ENCODE peak calls at places on chromosomes 1 and 21, in six cellular contexts. One of them, this sample, is unnamed.

GRCh38 chr1:3429320-3429719 is 25.1 kb upstream of the ARHGEF16 start:
- DNase-seq in fibroblast of pulmonary artery: no peak
- DNase-seq in WTC11: no peak
- DNase-seq in GM13976: no peak
- DNase-seq in H9: no peak
- DNase-seq in progenitor cell of endocrine pancreas: no peak
- DNase-seq in this sample: no peak

GRCh38 chr1:116115476-116115875 is 4.3 kb downstream of the MAB21L3 start:
- DNase-seq in fibroblast of pulmonary artery: peak
- DNase-seq in WTC11: no peak
- DNase-seq in GM13976: no peak
- DNase-seq in H9: no peak
- DNase-seq in progenitor cell of endocrine pancreas: no peak
- DNase-seq in this sample: peak

GRCh38 chr1:213622365-213623087 is 365.2 kb upstream of the PROX1 start:
- DNase-seq in fibroblast of pulmonary artery: no peak
- DNase-seq in WTC11: no peak
- DNase-seq in GM13976: peak
- DNase-seq in H9: no peak
- DNase-seq in progenitor cell of endocrine pancreas: no peak
- DNase-seq in this sample: no peak

GRCh38 chr1:204265665-204266064 is 51.9 kb upstream of the GOLT1A start:
- DNase-seq in fibroblast of pulmonary artery: no peak
- DNase-seq in WTC11: no peak
- DNase-seq in GM13976: no peak
- DNase-seq in H9: no peak
- DNase-seq in progenitor cell of endocrine pancreas: no peak
- DNase-seq in this sample: no peak

GRCh38 chr1:73930293-73930692 is 267.7 kb downstream of the LRRIQ3 start:
- DNase-seq in fibroblast of pulmonary artery: no peak
- DNase-seq in WTC11: no peak
- DNase-seq in GM13976: no peak
- DNase-seq in H9: no peak
- DNase-seq in progenitor cell of endocrine pancreas: no peak
- DNase-seq in this sample: no peak

GRCh38 chr1:208203848-208204609 is 40.2 kb downstream of the PLXNA2 start:
- DNase-seq in fibroblast of pulmonary artery: peak
- DNase-seq in WTC11: no peak
- DNase-seq in GM13976: no peak
- DNase-seq in H9: no peak
- DNase-seq in progenitor cell of endocrine pancreas: no peak
- DNase-seq in this sample: no peak

GRCh38 chr21:29077651-29078090 is 4.2 kb upstream of the CCT8 start:
- DNase-seq in fibroblast of pulmonary artery: peak
- DNase-seq in WTC11: no peak
- DNase-seq in GM13976: no peak
- DNase-seq in H9: no peak
- DNase-seq in progenitor cell of endocrine pancreas: no peak
- DNase-seq in this sample: no peak

GRCh38 chr1:35220976-35221375 is 28.0 kb upstream of the SFPQ start:
- DNase-seq in fibroblast of pulmonary artery: peak
- DNase-seq in WTC11: peak
- DNase-seq in GM13976: peak
- DNase-seq in H9: peak
- DNase-seq in progenitor cell of endocrine pancreas: no peak
- DNase-seq in this sample: peak

GRCh38 chr1:156420209-156421061 is 51.4 kb downstream of the RHBG start:
- DNase-seq in fibroblast of pulmonary artery: no peak
- DNase-seq in WTC11: peak
- DNase-seq in GM13976: peak
- DNase-seq in H9: peak
- DNase-seq in progenitor cell of endocrine pancreas: no peak
- DNase-seq in this sample: no peak

GRCh38 chr1:4397196-4397595 is 257.2 kb upstream of the AJAP1 start:
- DNase-seq in fibroblast of pulmonary artery: no peak
- DNase-seq in WTC11: no peak
- DNase-seq in GM13976: no peak
- DNase-seq in H9: no peak
- DNase-seq in progenitor cell of endocrine pancreas: no peak
- DNase-seq in this sample: no peak

GRCh38 chr1:33443705-33444180 is 12.8 kb upstream of the PHC2 start:
- DNase-seq in fibroblast of pulmonary artery: no peak
- DNase-seq in WTC11: no peak
- DNase-seq in GM13976: no peak
- DNase-seq in H9: no peak
- DNase-seq in progenitor cell of endocrine pancreas: no peak
- DNase-seq in this sample: no peak

GRCh38 chr1:159960721-159961381 is 6.8 kb upstream of the SLAMF9 start:
- DNase-seq in fibroblast of pulmonary artery: peak
- DNase-seq in WTC11: no peak
- DNase-seq in GM13976: no peak
- DNase-seq in H9: peak
- DNase-seq in progenitor cell of endocrine pancreas: no peak
- DNase-seq in this sample: peak

GRCh38 chr1:204621391-204621790 is 64.1 kb downstream of the LRRN2 start:
- DNase-seq in fibroblast of pulmonary artery: no peak
- DNase-seq in WTC11: no peak
- DNase-seq in GM13976: no peak
- DNase-seq in H9: no peak
- DNase-seq in progenitor cell of endocrine pancreas: no peak
- DNase-seq in this sample: peak

GRCh38 chr1:151540982-151541377 is 871 bp downstream of the TUFT1 start:
- DNase-seq in fibroblast of pulmonary artery: no peak
- DNase-seq in WTC11: peak
- DNase-seq in GM13976: no peak
- DNase-seq in H9: peak
- DNase-seq in progenitor cell of endocrine pancreas: peak
- DNase-seq in this sample: peak

GRCh38 chr1:26790551-26790953 is 2.8 kb downstream of the PIGV start:
- DNase-seq in fibroblast of pulmonary artery: no peak
- DNase-seq in WTC11: no peak
- DNase-seq in GM13976: peak
- DNase-seq in H9: no peak
- DNase-seq in progenitor cell of endocrine pancreas: no peak
- DNase-seq in this sample: no peak

GRCh38 chr1:89261926-89262540 is 10.6 kb downstream of the GBP5 start:
- DNase-seq in fibroblast of pulmonary artery: peak
- DNase-seq in WTC11: no peak
- DNase-seq in GM13976: no peak
- DNase-seq in H9: no peak
- DNase-seq in progenitor cell of endocrine pancreas: no peak
- DNase-seq in this sample: peak

GRCh38 chr1:86701731-86702130 is 2.6 kb upstream of the SH3GLB1 start:
- DNase-seq in fibroblast of pulmonary artery: peak
- DNase-seq in WTC11: no peak
- DNase-seq in GM13976: no peak
- DNase-seq in H9: no peak
- DNase-seq in progenitor cell of endocrine pancreas: no peak
- DNase-seq in this sample: no peak

GRCh38 chr1:64539808-64540207 is 69.9 kb downstream of the CACHD1 start:
- DNase-seq in fibroblast of pulmonary artery: peak
- DNase-seq in WTC11: no peak
- DNase-seq in GM13976: no peak
- DNase-seq in H9: no peak
- DNase-seq in progenitor cell of endocrine pancreas: no peak
- DNase-seq in this sample: peak

GRCh38 chr21:16713331-16714114 is 799.3 kb upstream of the CXADR start:
- DNase-seq in fibroblast of pulmonary artery: peak
- DNase-seq in WTC11: no peak
- DNase-seq in GM13976: no peak
- DNase-seq in H9: no peak
- DNase-seq in progenitor cell of endocrine pancreas: no peak
- DNase-seq in this sample: no peak

GRCh38 chr1:76170114-76170513 is 95.6 kb downstream of the ST6GALNAC3 start:
- DNase-seq in fibroblast of pulmonary artery: no peak
- DNase-seq in WTC11: no peak
- DNase-seq in GM13976: no peak
- DNase-seq in H9: no peak
- DNase-seq in progenitor cell of endocrine pancreas: no peak
- DNase-seq in this sample: no peak

GRCh38 chr1:89565521-89565920 is 40.9 kb downstream of the LRRC8B start:
- DNase-seq in fibroblast of pulmonary artery: no peak
- DNase-seq in WTC11: no peak
- DNase-seq in GM13976: no peak
- DNase-seq in H9: no peak
- DNase-seq in progenitor cell of endocrine pancreas: no peak
- DNase-seq in this sample: no peak

GRCh38 chr1:197706593-197706992 is 68.7 kb downstream of the DENND1B start:
- DNase-seq in fibroblast of pulmonary artery: no peak
- DNase-seq in WTC11: no peak
- DNase-seq in GM13976: no peak
- DNase-seq in H9: no peak
- DNase-seq in progenitor cell of endocrine pancreas: no peak
- DNase-seq in this sample: no peak

GRCh38 chr1:44806704-44807363 is at the start of gene DYNLT4:
- DNase-seq in fibroblast of pulmonary artery: no peak
- DNase-seq in WTC11: no peak
- DNase-seq in GM13976: no peak
- DNase-seq in H9: no peak
- DNase-seq in progenitor cell of endocrine pancreas: no peak
- DNase-seq in this sample: no peak

GRCh38 chr1:164575356-164575755 is 16.4 kb downstream of the PBX1 start:
- DNase-seq in fibroblast of pulmonary artery: no peak
- DNase-seq in WTC11: no peak
- DNase-seq in GM13976: no peak
- DNase-seq in H9: no peak
- DNase-seq in progenitor cell of endocrine pancreas: no peak
- DNase-seq in this sample: no peak

GRCh38 chr1:31545927-31546540 is 30.3 kb upstream of the TINAGL1 start:
- DNase-seq in fibroblast of pulmonary artery: no peak
- DNase-seq in WTC11: no peak
- DNase-seq in GM13976: no peak
- DNase-seq in H9: no peak
- DNase-seq in progenitor cell of endocrine pancreas: no peak
- DNase-seq in this sample: no peak

GRCh38 chr1:56986397-56986796 is 20.6 kb upstream of the C8B start:
- DNase-seq in fibroblast of pulmonary artery: no peak
- DNase-seq in WTC11: no peak
- DNase-seq in GM13976: no peak
- DNase-seq in H9: no peak
- DNase-seq in progenitor cell of endocrine pancreas: no peak
- DNase-seq in this sample: no peak

GRCh38 chr1:58608945-58609344 is 31.9 kb upstream of the TACSTD2 start:
- DNase-seq in fibroblast of pulmonary artery: no peak
- DNase-seq in WTC11: no peak
- DNase-seq in GM13976: no peak
- DNase-seq in H9: no peak
- DNase-seq in progenitor cell of endocrine pancreas: no peak
- DNase-seq in this sample: no peak

GRCh38 chr1:30523055-30524020 is 200.0 kb downstream of the MATN1 start:
- DNase-seq in fibroblast of pulmonary artery: peak
- DNase-seq in WTC11: no peak
- DNase-seq in GM13976: no peak
- DNase-seq in H9: no peak
- DNase-seq in progenitor cell of endocrine pancreas: no peak
- DNase-seq in this sample: peak

GRCh38 chr1:227885135-227885647 is 62.5 kb downstream of the WNT9A start:
- DNase-seq in fibroblast of pulmonary artery: no peak
- DNase-seq in WTC11: no peak
- DNase-seq in GM13976: peak
- DNase-seq in H9: no peak
- DNase-seq in progenitor cell of endocrine pancreas: no peak
- DNase-seq in this sample: no peak

GRCh38 chr1:223339861-223340260 is 24.1 kb downstream of the SUSD4 start:
- DNase-seq in fibroblast of pulmonary artery: no peak
- DNase-seq in WTC11: no peak
- DNase-seq in GM13976: no peak
- DNase-seq in H9: no peak
- DNase-seq in progenitor cell of endocrine pancreas: no peak
- DNase-seq in this sample: no peak

GRCh38 chr1:200535605-200536004 is 84.9 kb downstream of the KIF14 start:
- DNase-seq in fibroblast of pulmonary artery: peak
- DNase-seq in WTC11: peak
- DNase-seq in GM13976: peak
- DNase-seq in H9: peak
- DNase-seq in progenitor cell of endocrine pancreas: no peak
- DNase-seq in this sample: peak

GRCh38 chr21:42652527-42653491 is 612 bp upstream of the PDE9A start:
- DNase-seq in fibroblast of pulmonary artery: peak
- DNase-seq in WTC11: peak
- DNase-seq in GM13976: no peak
- DNase-seq in H9: peak
- DNase-seq in progenitor cell of endocrine pancreas: peak
- DNase-seq in this sample: no peak
- TF ChIP-seq CTCF in fibroblast of pulmonary artery: peak
- TF ChIP-seq CTCF in WTC11: peak
- TF ChIP-seq CTCF in GM13976: no peak
- TF ChIP-seq CTCF in H9: peak
- TF ChIP-seq CTCF in progenitor cell of endocrine pancreas: peak
- TF ChIP-seq CTCF in this sample: no peak

GRCh38 chr1:221356693-221357092 is 385.2 kb downstream of the DUSP10 start:
- DNase-seq in fibroblast of pulmonary artery: no peak
- DNase-seq in WTC11: no peak
- DNase-seq in GM13976: no peak
- DNase-seq in H9: no peak
- DNase-seq in progenitor cell of endocrine pancreas: no peak
- DNase-seq in this sample: peak
- TF ChIP-seq CTCF in fibroblast of pulmonary artery: peak
- TF ChIP-seq CTCF in WTC11: peak
- TF ChIP-seq CTCF in GM13976: no peak
- TF ChIP-seq CTCF in H9: peak
- TF ChIP-seq CTCF in progenitor cell of endocrine pancreas: peak
- TF ChIP-seq CTCF in this sample: peak

GRCh38 chr1:18819211-18819610 is 40.2 kb downstream of the TAS1R2 start:
- DNase-seq in fibroblast of pulmonary artery: no peak
- DNase-seq in WTC11: no peak
- DNase-seq in GM13976: no peak
- DNase-seq in H9: peak
- DNase-seq in progenitor cell of endocrine pancreas: no peak
- DNase-seq in this sample: no peak
- TF ChIP-seq CTCF in fibroblast of pulmonary artery: no peak
- TF ChIP-seq CTCF in WTC11: no peak
- TF ChIP-seq CTCF in GM13976: no peak
- TF ChIP-seq CTCF in H9: no peak
- TF ChIP-seq CTCF in progenitor cell of endocrine pancreas: no peak
- TF ChIP-seq CTCF in this sample: no peak

DNA sequence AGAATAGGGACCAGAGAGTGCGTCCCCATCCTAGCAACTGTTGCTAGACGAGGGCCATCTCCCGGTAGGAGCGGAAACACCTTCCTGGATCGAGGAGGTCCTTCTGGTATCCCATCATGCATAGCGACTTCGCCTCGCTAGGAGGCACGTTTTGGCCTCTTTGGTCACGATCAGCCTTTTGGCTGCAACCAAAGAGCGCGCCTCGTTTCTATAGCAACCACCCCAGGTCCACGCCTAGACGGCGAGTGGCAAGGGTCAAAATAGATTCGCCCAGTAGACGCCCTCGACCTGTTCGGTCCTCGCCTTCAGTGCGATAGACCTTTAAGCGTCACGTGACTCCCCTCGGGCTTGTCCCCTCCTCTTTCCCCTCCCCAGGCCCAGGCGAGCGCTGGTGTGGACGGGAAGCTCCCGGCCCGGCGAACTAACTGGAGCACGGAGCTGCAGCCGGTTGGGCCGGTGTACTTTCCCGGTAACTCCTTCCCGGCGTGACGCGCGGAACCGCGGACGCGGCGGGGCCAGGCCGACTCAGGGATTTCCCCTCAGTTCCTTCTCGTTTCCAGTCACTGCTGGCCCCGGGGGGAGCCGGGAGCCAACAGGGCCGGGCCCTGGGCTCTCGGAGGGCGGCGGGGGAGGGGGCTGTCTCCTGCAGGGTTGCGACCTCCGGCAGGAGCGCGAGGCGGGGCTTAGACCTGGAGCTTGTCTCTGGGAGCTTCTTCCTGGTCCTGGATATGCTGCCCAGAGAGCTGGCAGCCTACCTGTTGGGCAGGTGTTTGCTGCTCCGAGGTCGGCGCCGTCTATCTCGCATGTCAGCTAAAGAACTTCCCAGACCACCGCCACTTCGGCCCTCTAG is at the start of gene DNAJC16:
- DNase-seq in fibroblast of pulmonary artery: peak
- DNase-seq in WTC11: peak
- DNase-seq in GM13976: peak
- DNase-seq in H9: peak
- DNase-seq in progenitor cell of endocrine pancreas: peak
- DNase-seq in this sample: peak
- TF ChIP-seq CTCF in fibroblast of pulmonary artery: peak
- TF ChIP-seq CTCF in WTC11: no peak
- TF ChIP-seq CTCF in GM13976: no peak
- TF ChIP-seq CTCF in H9: peak
- TF ChIP-seq CTCF in progenitor cell of endocrine pancreas: peak
- TF ChIP-seq CTCF in this sample: no peak